ENCODE peak calls at places on chromosomes 4 and X, in five cellular contexts. One of them, this sample, is unnamed.

GRCh38 chr4:184163813-184164212 is 53.9 kb downstream of the ENPP6 start:
- DNase-seq in stomach: peak; percentile 77
- DNase-seq in breast epithelium: no peak
- DNase-seq in sigmoid colon: no peak
- DNase-seq in suprapubic skin: no peak
- DNase-seq in this sample: peak; percentile 54

GRCh38 chr4:184776821-184777220 is 42.9 kb upstream of the CENPU start:
- DNase-seq in stomach: no peak
- DNase-seq in breast epithelium: no peak
- DNase-seq in sigmoid colon: no peak
- DNase-seq in suprapubic skin: no peak
- DNase-seq in this sample: no peak

GRCh38 chr4:4899202-4899925 is 39.9 kb downstream of the MSX1 start:
- DNase-seq in stomach: no peak
- DNase-seq in breast epithelium: no peak
- DNase-seq in sigmoid colon: no peak
- DNase-seq in suprapubic skin: peak; percentile 20
- DNase-seq in this sample: no peak

GRCh38 chr4:52836120-52836519 is 26.0 kb upstream of the RASL11B start:
- DNase-seq in stomach: no peak
- DNase-seq in breast epithelium: no peak
- DNase-seq in sigmoid colon: no peak
- DNase-seq in suprapubic skin: no peak
- DNase-seq in this sample: no peak

GRCh38 chrX:103063191-103063845 is 653 bp downstream of the BEX1 start:
- DNase-seq in stomach: no peak
- DNase-seq in breast epithelium: no peak
- DNase-seq in sigmoid colon: no peak
- DNase-seq in suprapubic skin: no peak
- DNase-seq in this sample: no peak

GRCh38 chrX:14802943-14803710 is 69.7 kb downstream of the FANCB start:
- DNase-seq in stomach: no peak
- DNase-seq in breast epithelium: no peak
- DNase-seq in sigmoid colon: no peak
- DNase-seq in suprapubic skin: no peak
- DNase-seq in this sample: no peak

GRCh38 chr4:167176723-167177367 is 57.4 kb downstream of the SPOCK3 start:
- DNase-seq in stomach: no peak
- DNase-seq in breast epithelium: no peak
- DNase-seq in sigmoid colon: no peak
- DNase-seq in suprapubic skin: no peak
- DNase-seq in this sample: no peak

GRCh38 chr4:55183926-55184599 is 58.7 kb upstream of the KDR start:
- DNase-seq in stomach: peak; percentile 27
- DNase-seq in breast epithelium: no peak
- DNase-seq in sigmoid colon: no peak
- DNase-seq in suprapubic skin: no peak
- DNase-seq in this sample: no peak

GRCh38 chr4:78638324-78639172 is 87.0 kb downstream of the ANXA3 start:
- DNase-seq in stomach: no peak
- DNase-seq in breast epithelium: no peak
- DNase-seq in sigmoid colon: no peak
- DNase-seq in suprapubic skin: no peak
- DNase-seq in this sample: no peak

GRCh38 chr4:8281519-8282133 is 12.1 kb downstream of the HTRA3 start:
- DNase-seq in stomach: no peak
- DNase-seq in breast epithelium: no peak
- DNase-seq in sigmoid colon: peak; percentile 93
- DNase-seq in suprapubic skin: peak; percentile 90
- DNase-seq in this sample: peak; percentile 33

GRCh38 chrX:13081385-13082285 is 37.2 kb upstream of the FAM9C start:
- DNase-seq in stomach: no peak
- DNase-seq in breast epithelium: no peak
- DNase-seq in sigmoid colon: no peak
- DNase-seq in suprapubic skin: no peak
- DNase-seq in this sample: no peak

GRCh38 chr4:18894928-18895327 is 873.4 kb upstream of the LCORL start:
- DNase-seq in stomach: no peak
- DNase-seq in breast epithelium: no peak
- DNase-seq in sigmoid colon: no peak
- DNase-seq in suprapubic skin: no peak
- DNase-seq in this sample: no peak

GRCh38 chrX:153911798-153912197 is 7.3 kb downstream of the AVPR2 start:
- DNase-seq in stomach: no peak
- DNase-seq in breast epithelium: no peak
- DNase-seq in sigmoid colon: no peak
- DNase-seq in suprapubic skin: no peak
- DNase-seq in this sample: no peak

GRCh38 chrX:119071381-119071780 is 1.4 kb upstream of the CT47C1 start:
- DNase-seq in stomach: no peak
- DNase-seq in breast epithelium: no peak
- DNase-seq in sigmoid colon: no peak
- DNase-seq in suprapubic skin: no peak
- DNase-seq in this sample: no peak

GRCh38 chr4:138681000-138681604 is 334.5 kb upstream of the NOCT start:
- DNase-seq in stomach: peak; percentile 86
- DNase-seq in breast epithelium: peak; percentile 78
- DNase-seq in sigmoid colon: peak; percentile 89
- DNase-seq in suprapubic skin: peak; percentile 88
- DNase-seq in this sample: peak; percentile 77

GRCh38 chr4:88870428-88870827 is 172.8 kb upstream of the NAP1L5 start:
- DNase-seq in stomach: no peak
- DNase-seq in breast epithelium: no peak
- DNase-seq in sigmoid colon: no peak
- DNase-seq in suprapubic skin: no peak
- DNase-seq in this sample: no peak

GRCh38 chr4:184347251-184348239 is 126.8 kb downstream of the IRF2 start:
- DNase-seq in stomach: peak; percentile 80
- DNase-seq in breast epithelium: no peak
- DNase-seq in sigmoid colon: peak; percentile 73
- DNase-seq in suprapubic skin: no peak
- DNase-seq in this sample: peak; percentile 72

GRCh38 chrX:78960888-78961287 is 15.7 kb downstream of the P2RY10 start:
- DNase-seq in stomach: no peak
- DNase-seq in breast epithelium: no peak
- DNase-seq in sigmoid colon: no peak
- DNase-seq in suprapubic skin: no peak
- DNase-seq in this sample: no peak
- TF ChIP-seq POLR2A in stomach: no peak
- TF ChIP-seq POLR2A in breast epithelium: no peak
- TF ChIP-seq POLR2A in sigmoid colon: no peak
- TF ChIP-seq POLR2A in suprapubic skin: no peak
- TF ChIP-seq POLR2A in this sample: no peak

GRCh38 chr4:134934036-134934806 is 732.6 kb upstream of the PABPC4L start:
- DNase-seq in stomach: no peak
- DNase-seq in breast epithelium: no peak
- DNase-seq in sigmoid colon: no peak
- DNase-seq in suprapubic skin: no peak
- DNase-seq in this sample: no peak

GRCh38 chr4:134936014-134936413 is 734.4 kb upstream of the PABPC4L start:
- DNase-seq in stomach: no peak
- DNase-seq in breast epithelium: no peak
- DNase-seq in sigmoid colon: no peak
- DNase-seq in suprapubic skin: no peak
- DNase-seq in this sample: no peak

DNA sequence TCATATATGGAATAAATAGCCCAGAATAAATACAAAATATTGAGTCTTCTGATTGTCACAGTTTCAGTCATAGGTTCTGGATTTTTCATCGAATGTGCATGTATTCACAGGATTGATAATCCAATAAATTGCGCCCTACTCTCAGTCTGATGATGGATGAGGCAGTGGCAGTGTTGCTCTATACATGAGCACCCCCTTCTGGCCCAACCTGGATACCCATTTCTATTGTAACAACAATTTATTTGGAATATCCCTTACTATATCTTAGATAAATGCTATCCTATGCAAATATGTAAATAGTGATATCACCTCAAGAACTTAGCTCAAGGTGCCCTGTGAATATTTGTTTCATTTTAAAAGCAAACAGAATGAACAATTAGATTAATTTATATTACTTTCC is 733.7 kb upstream of the PABPC4L start:
- DNase-seq in stomach: peak; percentile 26
- DNase-seq in breast epithelium: no peak
- DNase-seq in sigmoid colon: no peak
- DNase-seq in suprapubic skin: no peak
- DNase-seq in this sample: no peak
- TF ChIP-seq CTCF in stomach: no peak
- TF ChIP-seq CTCF in breast epithelium: no peak
- TF ChIP-seq CTCF in sigmoid colon: no peak
- TF ChIP-seq CTCF in suprapubic skin: no peak
- TF ChIP-seq CTCF in this sample: no peak

GRCh38 chrX:135476378-135476777 is 44.1 kb upstream of the INTS6L start:
- DNase-seq in stomach: no peak
- DNase-seq in breast epithelium: no peak
- DNase-seq in sigmoid colon: no peak
- DNase-seq in suprapubic skin: no peak
- DNase-seq in this sample: no peak

GRCh38 chrX:135484636-135485289 is 35.7 kb upstream of the INTS6L start:
- DNase-seq in stomach: no peak
- DNase-seq in breast epithelium: no peak
- DNase-seq in sigmoid colon: no peak
- DNase-seq in suprapubic skin: no peak
- DNase-seq in this sample: no peak

GRCh38 chrX:135480076-135480475 is 40.4 kb upstream of the INTS6L start:
- DNase-seq in stomach: no peak
- DNase-seq in breast epithelium: no peak
- DNase-seq in sigmoid colon: no peak
- DNase-seq in suprapubic skin: no peak
- DNase-seq in this sample: no peak

GRCh38 chrX:135477576-135477975 is 42.9 kb upstream of the INTS6L start:
- DNase-seq in stomach: peak; percentile 79
- DNase-seq in breast epithelium: peak; percentile 60
- DNase-seq in sigmoid colon: peak; percentile 69
- DNase-seq in suprapubic skin: no peak
- DNase-seq in this sample: peak; percentile 47

DNA sequence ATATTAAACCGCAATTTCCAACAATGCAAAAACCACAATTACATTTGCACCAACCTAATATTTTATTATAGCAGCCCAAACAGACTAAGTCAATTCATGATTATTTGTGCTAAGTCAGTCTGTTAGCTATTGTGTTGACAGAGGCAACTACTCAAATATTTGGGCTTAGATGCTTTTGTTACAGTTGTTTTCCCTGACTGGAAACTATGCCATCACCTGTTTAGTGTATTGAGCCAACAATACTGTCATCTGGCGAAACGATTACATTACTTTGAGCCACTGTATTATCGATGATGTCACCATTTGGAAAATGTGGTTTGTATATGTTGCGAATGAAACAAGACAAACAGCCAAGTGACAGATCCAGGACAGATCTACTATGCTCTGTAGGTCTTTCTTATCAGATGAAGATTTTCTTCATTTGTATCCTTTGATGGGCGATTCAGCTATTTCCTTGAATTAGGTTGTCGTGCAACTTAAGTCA is 38.7 kb upstream of the INTS6L start:
- DNase-seq in stomach: no peak
- DNase-seq in breast epithelium: no peak
- DNase-seq in sigmoid colon: no peak
- DNase-seq in suprapubic skin: no peak
- DNase-seq in this sample: no peak
- TF ChIP-seq POLR2AphosphoS5 in stomach: no peak
- TF ChIP-seq POLR2AphosphoS5 in breast epithelium: no peak
- TF ChIP-seq POLR2AphosphoS5 in sigmoid colon: no peak
- TF ChIP-seq POLR2AphosphoS5 in suprapubic skin: no peak
- TF ChIP-seq POLR2AphosphoS5 in this sample: no peak

GRCh38 chrX:39222361-39223113 is 421.3 kb downstream of the MID1IP1 start:
- DNase-seq in stomach: no peak
- DNase-seq in breast epithelium: no peak
- DNase-seq in sigmoid colon: no peak
- DNase-seq in suprapubic skin: no peak
- DNase-seq in this sample: no peak
- TF ChIP-seq POLR2A in stomach: no peak
- TF ChIP-seq POLR2A in breast epithelium: no peak
- TF ChIP-seq POLR2A in sigmoid colon: no peak
- TF ChIP-seq POLR2A in suprapubic skin: no peak
- TF ChIP-seq POLR2A in this sample: no peak

GRCh38 chr4:12471193-12471592 is 1012.9 kb downstream of the RAB28 start:
- DNase-seq in stomach: no peak
- DNase-seq in breast epithelium: no peak
- DNase-seq in sigmoid colon: no peak
- DNase-seq in suprapubic skin: no peak
- DNase-seq in this sample: no peak

DNA sequence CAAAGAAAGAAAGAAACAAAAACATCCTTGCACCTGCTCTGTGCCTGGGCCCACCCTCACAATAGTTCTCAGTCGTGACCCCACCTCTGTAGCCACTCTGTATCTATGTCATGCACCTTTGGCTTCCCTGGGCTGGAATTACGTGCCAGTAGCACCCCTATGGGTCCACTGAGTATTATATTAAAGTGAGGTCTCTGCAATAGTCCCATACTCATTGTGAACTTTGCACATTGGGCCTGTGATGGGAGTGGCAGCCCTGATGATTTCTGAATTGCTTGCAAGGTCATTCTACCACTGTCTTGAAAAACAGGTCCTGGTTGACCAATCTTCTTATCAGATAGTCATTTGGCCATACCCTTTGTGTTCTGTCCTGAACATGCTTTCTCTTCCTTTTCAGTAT is 1012.1 kb downstream of the RAB28 start:
- DNase-seq in stomach: no peak
- DNase-seq in breast epithelium: no peak
- DNase-seq in sigmoid colon: no peak
- DNase-seq in suprapubic skin: no peak
- DNase-seq in this sample: peak; percentile 60
- TF ChIP-seq CTCF in stomach: no peak
- TF ChIP-seq CTCF in breast epithelium: no peak
- TF ChIP-seq CTCF in sigmoid colon: no peak
- TF ChIP-seq CTCF in suprapubic skin: no peak
- TF ChIP-seq CTCF in this sample: no peak